ENCODE peak calls at places on chromosomes 7 and 10, in eight cellular contexts. One of them, this sample, is unnamed.

GRCh38 chr10:90775351-90776028 is 82.3 kb downstream of the HTR7 start:
- DNase-seq in adrenal gland: no peak
- DNase-seq in tibial artery: peak; percentile 31
- DNase-seq in brain microvascular endothelial cell: peak; percentile 72
- DNase-seq in retinal pigment epithelial cell: no peak
- DNase-seq in neural crest cell: no peak
- DNase-seq in body of pancreas: peak; percentile 41
- DNase-seq in right lobe of liver: no peak
- DNase-seq in this sample: no peak

GRCh38 chr10:61024801-61025201 is 80.8 kb upstream of the RHOBTB1 start:
- DNase-seq in brain microvascular endothelial cell: peak; percentile 24
- DNase-seq in tibial artery: no peak
- DNase-seq in neural crest cell: peak; percentile 15
- DNase-seq in adrenal gland: peak; percentile 10
- DNase-seq in body of pancreas: peak; percentile 13
- DNase-seq in retinal pigment epithelial cell: no peak
- DNase-seq in right lobe of liver: no peak
- DNase-seq in this sample: peak; percentile 25

GRCh38 chr7:134458341-134458805 is 527 bp downstream of the AKR1B1 start:
- DNase-seq in adrenal gland: peak; percentile 59
- DNase-seq in tibial artery: peak; percentile 39
- DNase-seq in retinal pigment epithelial cell: no peak
- DNase-seq in right lobe of liver: peak; percentile 35
- DNase-seq in body of pancreas: peak; percentile 51
- DNase-seq in brain microvascular endothelial cell: no peak
- DNase-seq in neural crest cell: peak; percentile 60
- DNase-seq in this sample: peak; percentile 70

GRCh38 chr7:51732066-51732465 is 415.5 kb upstream of the COBL start:
- DNase-seq in right lobe of liver: no peak
- DNase-seq in tibial artery: no peak
- DNase-seq in retinal pigment epithelial cell: no peak
- DNase-seq in brain microvascular endothelial cell: no peak
- DNase-seq in neural crest cell: no peak
- DNase-seq in adrenal gland: no peak
- DNase-seq in body of pancreas: no peak
- DNase-seq in this sample: no peak

GRCh38 chr10:24850726-24851300 is 101.6 kb downstream of the PRTFDC1 start:
- DNase-seq in adrenal gland: no peak
- DNase-seq in tibial artery: no peak
- DNase-seq in right lobe of liver: no peak
- DNase-seq in body of pancreas: no peak
- DNase-seq in retinal pigment epithelial cell: no peak
- DNase-seq in neural crest cell: no peak
- DNase-seq in brain microvascular endothelial cell: no peak
- DNase-seq in this sample: no peak

GRCh38 chr7:103989200-103989784 is at the start of gene RELN:
- DNase-seq in tibial artery: no peak
- DNase-seq in retinal pigment epithelial cell: no peak
- DNase-seq in adrenal gland: no peak
- DNase-seq in right lobe of liver: peak; percentile 76
- DNase-seq in neural crest cell: peak; percentile 28
- DNase-seq in brain microvascular endothelial cell: peak; percentile 7
- DNase-seq in body of pancreas: no peak
- DNase-seq in this sample: peak; percentile 66

GRCh38 chr10:119211625-119212441 is 4.5 kb downstream of the GRK5 start:
- DNase-seq in body of pancreas: no peak
- DNase-seq in brain microvascular endothelial cell: no peak
- DNase-seq in retinal pigment epithelial cell: no peak
- DNase-seq in adrenal gland: no peak
- DNase-seq in neural crest cell: no peak
- DNase-seq in tibial artery: no peak
- DNase-seq in right lobe of liver: no peak
- DNase-seq in this sample: peak; percentile 20

GRCh38 chr10:93701903-93702277 is 502 bp downstream of the FRA10AC1 start:
- DNase-seq in tibial artery: peak; percentile 36
- DNase-seq in right lobe of liver: no peak
- DNase-seq in neural crest cell: no peak
- DNase-seq in retinal pigment epithelial cell: no peak
- DNase-seq in brain microvascular endothelial cell: peak; percentile 17
- DNase-seq in body of pancreas: peak; percentile 9
- DNase-seq in adrenal gland: peak; percentile 15
- DNase-seq in this sample: peak; percentile 13

GRCh38 chr7:157347217-157347904 is 10.6 kb downstream of the DNAJB6 start:
- DNase-seq in retinal pigment epithelial cell: peak; percentile 68
- DNase-seq in right lobe of liver: no peak
- DNase-seq in adrenal gland: peak; percentile 80
- DNase-seq in body of pancreas: peak; percentile 16
- DNase-seq in tibial artery: peak; percentile 80
- DNase-seq in brain microvascular endothelial cell: peak; percentile 80
- DNase-seq in neural crest cell: no peak
- DNase-seq in this sample: no peak

GRCh38 chr10:30505543-30506298 is 71.7 kb downstream of the MAP3K8 start:
- DNase-seq in right lobe of liver: no peak
- DNase-seq in adrenal gland: no peak
- DNase-seq in tibial artery: no peak
- DNase-seq in brain microvascular endothelial cell: no peak
- DNase-seq in neural crest cell: no peak
- DNase-seq in body of pancreas: no peak
- DNase-seq in retinal pigment epithelial cell: no peak
- DNase-seq in this sample: no peak

GRCh38 chr10:30509508-30509907 is 75.5 kb downstream of the MAP3K8 start:
- DNase-seq in tibial artery: no peak
- DNase-seq in neural crest cell: no peak
- DNase-seq in retinal pigment epithelial cell: no peak
- DNase-seq in body of pancreas: no peak
- DNase-seq in right lobe of liver: no peak
- DNase-seq in adrenal gland: no peak
- DNase-seq in brain microvascular endothelial cell: no peak
- DNase-seq in this sample: no peak

GRCh38 chr10:30510932-30511700 is 77.1 kb downstream of the MAP3K8 start:
- DNase-seq in brain microvascular endothelial cell: peak; percentile 61
- DNase-seq in neural crest cell: no peak
- DNase-seq in tibial artery: no peak
- DNase-seq in right lobe of liver: no peak
- DNase-seq in retinal pigment epithelial cell: no peak
- DNase-seq in adrenal gland: no peak
- DNase-seq in body of pancreas: no peak
- DNase-seq in this sample: no peak

DNA sequence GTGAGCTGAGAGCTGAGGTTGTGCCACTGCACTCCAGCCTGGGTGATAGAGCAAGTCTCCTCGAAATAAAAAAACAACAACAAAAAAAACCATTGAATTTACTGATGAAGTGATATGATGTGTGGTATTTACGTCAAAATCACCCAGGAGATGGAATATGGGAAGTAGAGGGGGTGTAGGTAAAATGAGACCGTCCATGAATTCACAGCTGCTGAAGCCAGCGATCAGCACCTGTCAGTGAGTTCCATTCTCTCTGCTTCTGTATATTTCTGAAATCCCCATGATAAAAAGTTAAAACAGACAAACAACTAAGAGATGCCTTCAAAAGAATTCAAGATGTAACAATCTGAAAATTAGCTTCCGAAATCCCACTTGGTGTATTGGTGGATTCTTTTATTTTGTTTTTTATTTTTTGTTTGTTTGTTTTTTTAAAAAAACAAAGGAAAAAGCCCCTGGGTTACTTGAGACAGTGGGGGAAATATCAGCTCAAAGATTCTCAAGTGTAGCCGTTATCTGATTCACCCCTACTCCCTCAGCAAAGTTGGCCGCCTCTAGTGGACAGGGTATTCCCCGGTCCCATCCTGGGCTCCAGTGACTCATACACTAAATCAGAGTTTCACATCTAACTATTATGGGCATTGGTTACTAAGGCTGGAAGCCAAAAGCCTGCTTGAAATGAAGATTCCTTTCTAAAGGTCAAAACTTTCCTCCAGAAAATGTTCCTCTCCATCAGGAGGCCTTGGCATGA is 76.4 kb downstream of the MAP3K8 start:
- DNase-seq in tibial artery: peak; percentile 79
- DNase-seq in neural crest cell: no peak
- DNase-seq in body of pancreas: peak; percentile 38
- DNase-seq in brain microvascular endothelial cell: peak; percentile 84
- DNase-seq in right lobe of liver: peak; percentile 35
- DNase-seq in retinal pigment epithelial cell: no peak
- DNase-seq in adrenal gland: peak; percentile 86
- DNase-seq in this sample: no peak
- TF ChIP-seq CTCF in tibial artery: peak; percentile 29
- TF ChIP-seq CTCF in neural crest cell: no peak
- TF ChIP-seq CTCF in body of pancreas: no peak
- TF ChIP-seq CTCF in brain microvascular endothelial cell: peak; percentile 59
- TF ChIP-seq CTCF in right lobe of liver: no peak
- TF ChIP-seq CTCF in retinal pigment epithelial cell: peak; percentile 32
- TF ChIP-seq CTCF in adrenal gland: no peak
- TF ChIP-seq CTCF in this sample: no peak

GRCh38 chr10:32210306-32211045 is 136.5 kb downstream of the EPC1 start:
- DNase-seq in brain microvascular endothelial cell: peak; percentile 60
- DNase-seq in right lobe of liver: no peak
- DNase-seq in adrenal gland: peak; percentile 23
- DNase-seq in retinal pigment epithelial cell: no peak
- DNase-seq in neural crest cell: no peak
- DNase-seq in body of pancreas: peak; percentile 32
- DNase-seq in tibial artery: no peak
- DNase-seq in this sample: peak; percentile 7
- TF ChIP-seq CTCF in brain microvascular endothelial cell: peak; percentile 67
- TF ChIP-seq CTCF in right lobe of liver: peak; percentile 32
- TF ChIP-seq CTCF in adrenal gland: peak; percentile 49
- TF ChIP-seq CTCF in retinal pigment epithelial cell: peak; percentile 49
- TF ChIP-seq CTCF in neural crest cell: peak; percentile 51
- TF ChIP-seq CTCF in body of pancreas: peak; percentile 36
- TF ChIP-seq CTCF in tibial artery: peak; percentile 30
- TF ChIP-seq CTCF in this sample: peak; percentile 34

GRCh38 chr10:78337016-78337415 is 303.4 kb downstream of the RPS24 start:
- DNase-seq in adrenal gland: no peak
- DNase-seq in right lobe of liver: no peak
- DNase-seq in body of pancreas: no peak
- DNase-seq in tibial artery: no peak
- DNase-seq in neural crest cell: no peak
- DNase-seq in retinal pigment epithelial cell: no peak
- DNase-seq in brain microvascular endothelial cell: no peak
- DNase-seq in this sample: no peak

GRCh38 chr10:78335691-78336401 is 302.2 kb downstream of the RPS24 start:
- DNase-seq in retinal pigment epithelial cell: no peak
- DNase-seq in neural crest cell: no peak
- DNase-seq in brain microvascular endothelial cell: peak; percentile 22
- DNase-seq in tibial artery: no peak
- DNase-seq in adrenal gland: no peak
- DNase-seq in body of pancreas: peak; percentile 11
- DNase-seq in right lobe of liver: peak; percentile 35
- DNase-seq in this sample: peak; percentile 54

GRCh38 chr10:78336402-78336791 is 302.7 kb downstream of the RPS24 start:
- DNase-seq in retinal pigment epithelial cell: no peak
- DNase-seq in adrenal gland: no peak
- DNase-seq in brain microvascular endothelial cell: peak; percentile 73
- DNase-seq in body of pancreas: no peak
- DNase-seq in neural crest cell: no peak
- DNase-seq in tibial artery: no peak
- DNase-seq in right lobe of liver: no peak
- DNase-seq in this sample: no peak

GRCh38 chr10:78333362-78334143 is 299.9 kb downstream of the RPS24 start:
- DNase-seq in right lobe of liver: no peak
- DNase-seq in retinal pigment epithelial cell: no peak
- DNase-seq in neural crest cell: no peak
- DNase-seq in brain microvascular endothelial cell: no peak
- DNase-seq in adrenal gland: no peak
- DNase-seq in body of pancreas: no peak
- DNase-seq in tibial artery: no peak
- DNase-seq in this sample: no peak

GRCh38 chr10:78335371-78335690 is 301.7 kb downstream of the RPS24 start:
- DNase-seq in neural crest cell: no peak
- DNase-seq in tibial artery: no peak
- DNase-seq in right lobe of liver: no peak
- DNase-seq in adrenal gland: no peak
- DNase-seq in brain microvascular endothelial cell: no peak
- DNase-seq in body of pancreas: no peak
- DNase-seq in retinal pigment epithelial cell: no peak
- DNase-seq in this sample: no peak
- TF ChIP-seq CTCF in neural crest cell: no peak
- TF ChIP-seq CTCF in tibial artery: no peak
- TF ChIP-seq CTCF in right lobe of liver: no peak
- TF ChIP-seq CTCF in adrenal gland: no peak
- TF ChIP-seq CTCF in brain microvascular endothelial cell: no peak
- TF ChIP-seq CTCF in body of pancreas: no peak
- TF ChIP-seq CTCF in retinal pigment epithelial cell: no peak
- TF ChIP-seq CTCF in this sample: no peak

GRCh38 chr10:106566871-106567270 is 597.6 kb downstream of the SORCS1 start:
- DNase-seq in retinal pigment epithelial cell: no peak
- DNase-seq in neural crest cell: no peak
- DNase-seq in right lobe of liver: no peak
- DNase-seq in tibial artery: no peak
- DNase-seq in body of pancreas: no peak
- DNase-seq in adrenal gland: no peak
- DNase-seq in brain microvascular endothelial cell: no peak
- DNase-seq in this sample: no peak

GRCh38 chr10:106573106-106573505 is 591.4 kb downstream of the SORCS1 start:
- DNase-seq in brain microvascular endothelial cell: peak; percentile 6
- DNase-seq in retinal pigment epithelial cell: no peak
- DNase-seq in tibial artery: no peak
- DNase-seq in adrenal gland: no peak
- DNase-seq in right lobe of liver: no peak
- DNase-seq in neural crest cell: no peak
- DNase-seq in body of pancreas: no peak
- DNase-seq in this sample: no peak

GRCh38 chr10:106576534-106576933 is 588.0 kb downstream of the SORCS1 start:
- DNase-seq in neural crest cell: no peak
- DNase-seq in body of pancreas: no peak
- DNase-seq in retinal pigment epithelial cell: no peak
- DNase-seq in right lobe of liver: no peak
- DNase-seq in adrenal gland: no peak
- DNase-seq in tibial artery: no peak
- DNase-seq in brain microvascular endothelial cell: no peak
- DNase-seq in this sample: no peak

GRCh38 chr10:106567629-106568028 is 596.9 kb downstream of the SORCS1 start:
- DNase-seq in adrenal gland: no peak
- DNase-seq in neural crest cell: no peak
- DNase-seq in right lobe of liver: no peak
- DNase-seq in tibial artery: no peak
- DNase-seq in brain microvascular endothelial cell: no peak
- DNase-seq in body of pancreas: no peak
- DNase-seq in retinal pigment epithelial cell: no peak
- DNase-seq in this sample: no peak

DNA sequence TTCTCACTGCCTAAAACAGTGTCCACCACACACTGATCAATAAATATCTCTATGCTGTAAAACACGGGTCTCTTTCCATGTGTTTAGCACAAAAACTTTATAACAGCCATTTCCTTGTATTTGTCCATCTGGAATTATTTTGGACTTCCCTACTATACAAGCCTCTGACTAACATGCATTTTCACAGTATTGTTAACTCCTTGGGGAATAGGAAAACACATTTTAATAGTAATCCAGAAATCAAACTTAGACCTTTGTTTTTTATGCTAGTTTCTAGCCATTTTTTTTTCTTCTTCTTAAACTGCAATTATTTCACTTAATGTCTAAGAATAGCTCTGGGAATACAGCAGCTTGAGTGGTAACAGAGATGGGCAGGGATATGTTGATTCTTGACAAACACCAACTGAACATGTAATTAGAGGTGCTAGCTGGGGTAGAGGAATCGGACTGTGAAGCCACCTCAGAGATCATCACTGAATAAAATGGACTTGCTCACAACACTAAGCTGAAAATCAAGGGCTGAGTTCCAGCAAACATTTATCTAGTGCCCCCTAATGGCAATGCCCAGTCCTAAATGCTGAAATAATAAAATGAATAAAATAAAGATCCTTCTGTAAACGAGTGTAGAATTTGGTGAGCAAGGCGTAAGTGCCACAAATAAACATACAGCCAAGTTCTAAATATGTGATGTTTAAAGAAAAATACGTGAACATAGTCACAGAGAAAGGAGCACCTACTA is 593.1 kb downstream of the SORCS1 start:
- DNase-seq in body of pancreas: no peak
- DNase-seq in brain microvascular endothelial cell: peak; percentile 11
- DNase-seq in tibial artery: no peak
- DNase-seq in right lobe of liver: no peak
- DNase-seq in retinal pigment epithelial cell: no peak
- DNase-seq in adrenal gland: no peak
- DNase-seq in neural crest cell: peak; percentile 3
- DNase-seq in this sample: no peak
- TF ChIP-seq CTCF in body of pancreas: no peak
- TF ChIP-seq CTCF in brain microvascular endothelial cell: peak; percentile 58
- TF ChIP-seq CTCF in tibial artery: no peak
- TF ChIP-seq CTCF in right lobe of liver: peak; percentile 55
- TF ChIP-seq CTCF in retinal pigment epithelial cell: peak; percentile 63
- TF ChIP-seq CTCF in adrenal gland: peak; percentile 6
- TF ChIP-seq CTCF in neural crest cell: peak; percentile 64
- TF ChIP-seq CTCF in this sample: peak; percentile 52